ENCODE peak calls at places on chromosomes 2 and 18, in eight cellular contexts. One of them, this sample, is unnamed.

GRCh38 chr2:16553222-16553621 is 112.4 kb downstream of the CYRIA start:
- DNase-seq in IMR-90: peak; percentile 33
- DNase-seq in foreskin keratinocyte: no peak
- DNase-seq in K562: peak; percentile 44
- DNase-seq in cardiac muscle cell: peak; percentile 63
- DNase-seq in keratinocyte: no peak
- DNase-seq in small intestine: peak; percentile 39
- DNase-seq in pancreas: no peak
- DNase-seq in this sample: peak; percentile 12

GRCh38 chr18:11511434-11512095 is 97.8 kb upstream of the SLC35G4 start:
- DNase-seq in IMR-90: no peak
- DNase-seq in foreskin keratinocyte: no peak
- DNase-seq in K562: no peak
- DNase-seq in cardiac muscle cell: no peak
- DNase-seq in keratinocyte: no peak
- DNase-seq in small intestine: no peak
- DNase-seq in pancreas: no peak
- DNase-seq in this sample: no peak

GRCh38 chr2:213315168-213315876 is 31.1 kb downstream of the SPAG16 start:
- DNase-seq in IMR-90: no peak
- DNase-seq in foreskin keratinocyte: no peak
- DNase-seq in K562: no peak
- DNase-seq in cardiac muscle cell: no peak
- DNase-seq in keratinocyte: no peak
- DNase-seq in small intestine: no peak
- DNase-seq in pancreas: no peak
- DNase-seq in this sample: no peak

GRCh38 chr18:50590625-50591024 is 30.7 kb downstream of the MAPK4 start:
- DNase-seq in IMR-90: no peak
- DNase-seq in foreskin keratinocyte: no peak
- DNase-seq in K562: no peak
- DNase-seq in cardiac muscle cell: no peak
- DNase-seq in keratinocyte: no peak
- DNase-seq in small intestine: no peak
- DNase-seq in pancreas: no peak
- DNase-seq in this sample: no peak

GRCh38 chr2:146661494-146662096 is 1183.2 kb upstream of the ACVR2A start:
- DNase-seq in IMR-90: peak; percentile 60
- DNase-seq in foreskin keratinocyte: no peak
- DNase-seq in K562: peak; percentile 7
- DNase-seq in cardiac muscle cell: peak; percentile 61
- DNase-seq in keratinocyte: no peak
- DNase-seq in small intestine: peak; percentile 10
- DNase-seq in pancreas: no peak
- DNase-seq in this sample: no peak

GRCh38 chr2:30373881-30374302 is 73.2 kb upstream of the LCLAT1 start:
- DNase-seq in IMR-90: peak; percentile 89
- DNase-seq in foreskin keratinocyte: peak; percentile 43
- DNase-seq in K562: no peak
- DNase-seq in cardiac muscle cell: no peak
- DNase-seq in keratinocyte: no peak
- DNase-seq in small intestine: no peak
- DNase-seq in pancreas: no peak
- DNase-seq in this sample: no peak

GRCh38 chr2:189613650-189614420 is 33.2 kb upstream of the SLC40A1 start:
- DNase-seq in IMR-90: peak; percentile 75
- DNase-seq in foreskin keratinocyte: peak; percentile 62
- DNase-seq in K562: no peak
- DNase-seq in cardiac muscle cell: peak; percentile 56
- DNase-seq in keratinocyte: no peak
- DNase-seq in small intestine: peak; percentile 3
- DNase-seq in pancreas: no peak
- DNase-seq in this sample: no peak

GRCh38 chr2:195683174-195683573 is 26.1 kb downstream of the SLC39A10 start:
- DNase-seq in IMR-90: peak; percentile 72
- DNase-seq in foreskin keratinocyte: no peak
- DNase-seq in K562: no peak
- DNase-seq in cardiac muscle cell: no peak
- DNase-seq in keratinocyte: no peak
- DNase-seq in small intestine: no peak
- DNase-seq in pancreas: no peak
- DNase-seq in this sample: no peak

GRCh38 chr2:78245394-78246140 is 723.4 kb upstream of the LRRTM4 start:
- DNase-seq in IMR-90: no peak
- DNase-seq in foreskin keratinocyte: no peak
- DNase-seq in K562: no peak
- DNase-seq in cardiac muscle cell: no peak
- DNase-seq in keratinocyte: no peak
- DNase-seq in small intestine: no peak
- DNase-seq in pancreas: no peak
- DNase-seq in this sample: no peak

GRCh38 chr2:21361406-21361805 is 237.6 kb downstream of the TDRD15 start:
- DNase-seq in IMR-90: no peak
- DNase-seq in foreskin keratinocyte: no peak
- DNase-seq in K562: no peak
- DNase-seq in cardiac muscle cell: no peak
- DNase-seq in keratinocyte: no peak
- DNase-seq in small intestine: no peak
- DNase-seq in pancreas: no peak
- DNase-seq in this sample: no peak

GRCh38 chr2:226873051-226873620 is 37.3 kb downstream of the RHBDD1 start:
- DNase-seq in IMR-90: peak; percentile 59
- DNase-seq in foreskin keratinocyte: no peak
- DNase-seq in K562: no peak
- DNase-seq in cardiac muscle cell: no peak
- DNase-seq in keratinocyte: no peak
- DNase-seq in small intestine: no peak
- DNase-seq in pancreas: no peak
- DNase-seq in this sample: no peak

GRCh38 chr2:159010963-159011362 is 42.5 kb downstream of the TANC1 start:
- DNase-seq in IMR-90: peak; percentile 69
- DNase-seq in foreskin keratinocyte: no peak
- DNase-seq in K562: no peak
- DNase-seq in cardiac muscle cell: no peak
- DNase-seq in keratinocyte: peak; percentile 32
- DNase-seq in small intestine: no peak
- DNase-seq in pancreas: no peak
- DNase-seq in this sample: no peak

GRCh38 chr2:104568247-104568646 is 285.7 kb upstream of the POU3F3 start:
- DNase-seq in IMR-90: no peak
- DNase-seq in foreskin keratinocyte: no peak
- DNase-seq in K562: no peak
- DNase-seq in cardiac muscle cell: no peak
- DNase-seq in keratinocyte: no peak
- DNase-seq in small intestine: no peak
- DNase-seq in pancreas: no peak
- DNase-seq in this sample: no peak

GRCh38 chr2:74548285-74548918 is 5.3 kb downstream of the LOXL3 start:
- DNase-seq in IMR-90: no peak
- DNase-seq in foreskin keratinocyte: no peak
- DNase-seq in K562: no peak
- DNase-seq in cardiac muscle cell: peak; percentile 25
- DNase-seq in keratinocyte: no peak
- DNase-seq in small intestine: no peak
- DNase-seq in pancreas: no peak
- DNase-seq in this sample: no peak

GRCh38 chr18:76874643-76875389 is 52.5 kb downstream of the ZNF236 start:
- DNase-seq in IMR-90: no peak
- DNase-seq in foreskin keratinocyte: no peak
- DNase-seq in K562: no peak
- DNase-seq in cardiac muscle cell: no peak
- DNase-seq in keratinocyte: no peak
- DNase-seq in small intestine: no peak
- DNase-seq in pancreas: no peak
- DNase-seq in this sample: no peak

GRCh38 chr2:2867371-2867770 is 510.2 kb downstream of the EIPR1 start:
- DNase-seq in IMR-90: no peak
- DNase-seq in foreskin keratinocyte: no peak
- DNase-seq in K562: no peak
- DNase-seq in cardiac muscle cell: no peak
- DNase-seq in keratinocyte: no peak
- DNase-seq in small intestine: no peak
- DNase-seq in pancreas: no peak
- DNase-seq in this sample: no peak
- H3K4me1 ChIP-seq in IMR-90: no peaks in the 10 kb centered on the region
- H3K4me1 ChIP-seq in foreskin keratinocyte: no peaks in the 10 kb centered on the region
- H3K4me1 ChIP-seq in K562: no peaks in the 10 kb centered on the region
- H3K4me1 ChIP-seq in cardiac muscle cell: no peaks in the 10 kb centered on the region
- H3K4me1 ChIP-seq in keratinocyte: no peaks in the 10 kb centered on the region
- H3K4me1 ChIP-seq in small intestine: no peaks in the 10 kb centered on the region
- H3K4me1 ChIP-seq in pancreas: no peaks in the 10 kb centered on the region
- H3K4me1 ChIP-seq in this sample: no peaks in the 10 kb centered on the region

DNA sequence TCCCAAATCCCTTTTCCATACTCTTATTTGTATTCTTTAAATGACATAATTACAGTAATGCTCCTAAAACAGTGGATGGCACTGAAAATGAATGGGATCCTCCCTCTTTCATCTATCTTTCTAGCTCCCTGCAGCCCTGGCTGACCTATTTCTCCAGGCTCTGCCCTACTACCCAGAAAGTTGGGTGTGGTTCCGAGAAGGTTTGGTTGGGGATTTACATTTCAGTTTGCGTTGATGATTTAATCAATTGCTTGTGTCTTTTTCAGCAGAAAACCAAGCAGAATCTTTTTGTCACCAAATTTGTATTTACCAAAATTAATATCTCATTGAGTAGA is 21.1 kb upstream of the SOS1 start:
- DNase-seq in IMR-90: no peak
- DNase-seq in foreskin keratinocyte: no peak
- DNase-seq in K562: peak; percentile 48
- DNase-seq in cardiac muscle cell: no peak
- DNase-seq in keratinocyte: no peak
- DNase-seq in small intestine: no peak
- DNase-seq in pancreas: no peak
- DNase-seq in this sample: no peak
- H3K4me1 ChIP-seq in IMR-90: no peaks in the 10 kb centered on the region
- H3K4me1 ChIP-seq in foreskin keratinocyte: no peaks in the 10 kb centered on the region
- H3K4me1 ChIP-seq in K562: peaks cover 30% of the 10 kb centered on the region
- H3K4me1 ChIP-seq in cardiac muscle cell: peaks cover 25% of the 10 kb centered on the region
- H3K4me1 ChIP-seq in keratinocyte: peaks cover 12% of the 10 kb centered on the region
- H3K4me1 ChIP-seq in small intestine: no peaks in the 10 kb centered on the region
- H3K4me1 ChIP-seq in pancreas: no peaks in the 10 kb centered on the region
- H3K4me1 ChIP-seq in this sample: peaks cover 5% of the 10 kb centered on the region

GRCh38 chr2:100857915-100858314 is 38.0 kb downstream of the NPAS2 start:
- DNase-seq in IMR-90: peak; percentile 95
- DNase-seq in foreskin keratinocyte: no peak
- DNase-seq in K562: no peak
- DNase-seq in cardiac muscle cell: no peak
- DNase-seq in keratinocyte: no peak
- DNase-seq in small intestine: no peak
- DNase-seq in pancreas: no peak
- DNase-seq in this sample: no peak

GRCh38 chr2:100861340-100861739 is 41.4 kb downstream of the NPAS2 start:
- DNase-seq in IMR-90: no peak
- DNase-seq in foreskin keratinocyte: no peak
- DNase-seq in K562: no peak
- DNase-seq in cardiac muscle cell: no peak
- DNase-seq in keratinocyte: no peak
- DNase-seq in small intestine: no peak
- DNase-seq in pancreas: no peak
- DNase-seq in this sample: no peak

GRCh38 chr2:100857341-100857740 is 37.4 kb downstream of the NPAS2 start:
- DNase-seq in IMR-90: no peak
- DNase-seq in foreskin keratinocyte: no peak
- DNase-seq in K562: no peak
- DNase-seq in cardiac muscle cell: no peak
- DNase-seq in keratinocyte: no peak
- DNase-seq in small intestine: no peak
- DNase-seq in pancreas: no peak
- DNase-seq in this sample: no peak

GRCh38 chr2:100862081-100862480 is 42.1 kb downstream of the NPAS2 start:
- DNase-seq in IMR-90: no peak
- DNase-seq in foreskin keratinocyte: no peak
- DNase-seq in K562: no peak
- DNase-seq in cardiac muscle cell: no peak
- DNase-seq in keratinocyte: no peak
- DNase-seq in small intestine: no peak
- DNase-seq in pancreas: no peak
- DNase-seq in this sample: no peak

GRCh38 chr2:100859902-100860301 is 40.0 kb downstream of the NPAS2 start:
- DNase-seq in IMR-90: no peak
- DNase-seq in foreskin keratinocyte: no peak
- DNase-seq in K562: no peak
- DNase-seq in cardiac muscle cell: no peak
- DNase-seq in keratinocyte: no peak
- DNase-seq in small intestine: no peak
- DNase-seq in pancreas: no peak
- DNase-seq in this sample: no peak
- H3K4me1 ChIP-seq in IMR-90: peaks cover 14% of the 10 kb centered on the region
- H3K4me1 ChIP-seq in foreskin keratinocyte: peaks cover 4% of the 10 kb centered on the region
- H3K4me1 ChIP-seq in K562: no peaks in the 10 kb centered on the region
- H3K4me1 ChIP-seq in cardiac muscle cell: no peaks in the 10 kb centered on the region
- H3K4me1 ChIP-seq in keratinocyte: peaks cover 4% of the 10 kb centered on the region
- H3K4me1 ChIP-seq in small intestine: no peaks in the 10 kb centered on the region
- H3K4me1 ChIP-seq in pancreas: peaks cover 6% of the 10 kb centered on the region
- H3K4me1 ChIP-seq in this sample: no peaks in the 10 kb centered on the region

GRCh38 chr2:118669639-118670038 is 177.8 kb downstream of the EN1 start:
- DNase-seq in IMR-90: no peak
- DNase-seq in foreskin keratinocyte: no peak
- DNase-seq in K562: no peak
- DNase-seq in cardiac muscle cell: no peak
- DNase-seq in keratinocyte: no peak
- DNase-seq in small intestine: no peak
- DNase-seq in pancreas: no peak
- DNase-seq in this sample: no peak

GRCh38 chr2:118670868-118671267 is 176.6 kb downstream of the EN1 start:
- DNase-seq in IMR-90: peak; percentile 44
- DNase-seq in foreskin keratinocyte: no peak
- DNase-seq in K562: no peak
- DNase-seq in cardiac muscle cell: no peak
- DNase-seq in keratinocyte: no peak
- DNase-seq in small intestine: no peak
- DNase-seq in pancreas: no peak
- DNase-seq in this sample: no peak

GRCh38 chr2:118668431-118669424 is 178.7 kb downstream of the EN1 start:
- DNase-seq in IMR-90: peak; percentile 95
- DNase-seq in foreskin keratinocyte: peak; percentile 56
- DNase-seq in K562: no peak
- DNase-seq in cardiac muscle cell: no peak
- DNase-seq in keratinocyte: peak; percentile 23
- DNase-seq in small intestine: no peak
- DNase-seq in pancreas: no peak
- DNase-seq in this sample: no peak

GRCh38 chr2:118672055-118672454 is 175.4 kb downstream of the EN1 start:
- DNase-seq in IMR-90: no peak
- DNase-seq in foreskin keratinocyte: no peak
- DNase-seq in K562: no peak
- DNase-seq in cardiac muscle cell: no peak
- DNase-seq in keratinocyte: no peak
- DNase-seq in small intestine: no peak
- DNase-seq in pancreas: no peak
- DNase-seq in this sample: no peak

DNA sequence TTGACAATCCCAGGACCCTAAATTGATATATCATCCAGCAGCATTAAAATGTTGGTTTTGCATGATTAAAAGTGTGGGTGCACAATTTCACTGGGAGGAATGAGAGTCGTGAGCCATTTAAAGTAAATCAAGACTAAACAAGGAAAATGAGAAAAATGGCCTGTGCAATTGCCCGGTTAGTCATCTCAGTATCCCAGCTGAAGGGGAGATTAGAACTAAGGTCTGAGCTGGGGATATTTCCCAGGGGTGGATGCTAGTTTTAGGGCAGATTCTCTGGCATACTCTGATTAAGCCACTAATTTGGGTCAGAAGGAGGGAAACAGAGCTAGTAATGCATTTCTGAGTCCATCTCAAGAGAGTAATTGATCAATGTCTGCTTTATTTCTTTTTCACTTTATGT is 177.2 kb downstream of the EN1 start:
- DNase-seq in IMR-90: peak; percentile 7
- DNase-seq in foreskin keratinocyte: no peak
- DNase-seq in K562: no peak
- DNase-seq in cardiac muscle cell: no peak
- DNase-seq in keratinocyte: no peak
- DNase-seq in small intestine: no peak
- DNase-seq in pancreas: no peak
- DNase-seq in this sample: no peak
- H3K4me1 ChIP-seq in IMR-90: peaks cover 7% of the 10 kb centered on the region
- H3K4me1 ChIP-seq in foreskin keratinocyte: no peaks in the 10 kb centered on the region
- H3K4me1 ChIP-seq in K562: peaks cover 23% of the 10 kb centered on the region
- H3K4me1 ChIP-seq in cardiac muscle cell: no peaks in the 10 kb centered on the region
- H3K4me1 ChIP-seq in keratinocyte: peaks cover 3% of the 10 kb centered on the region
- H3K4me1 ChIP-seq in small intestine: no peaks in the 10 kb centered on the region
- H3K4me1 ChIP-seq in pancreas: no peaks in the 10 kb centered on the region
- H3K4me1 ChIP-seq in this sample: no peaks in the 10 kb centered on the region

This sample was measured in naive thymus-derived CD4-positive, alpha-beta T cell.